ENCODE peak calls at places on chromosomes 13 and 19, in ten cellular contexts. F is heart right ventricle; P is endodermal cell; M is AG04450; C is breast epithelium; J is neural crest cell; N is MCF 10A; K is CD8-positive, alpha-beta T cell; Y is NB4; S is ascending aorta. H is an unnamed sample.

GRCh38 chr19:34253711-34254551 is 423 bp upstream of the GARRE1 start:
- DNase-seq in K (peak), J (peak), P (peak), C (peak), N (peak), S (peak), Y (peak), M (no peak), F (peak), H (no peak)

GRCh38 chr13:111011899-111012298 is 97.0 kb upstream of the ANKRD10 start:
- DNase-seq in C (no peak), F (no peak), Y (no peak), S (no peak), K (no peak), P (no peak), M (no peak), N (no peak), J (no peak), H (no peak)

GRCh38 chr13:110382229-110382628 is 75.1 kb downstream of the COL4A2 start:
- DNase-seq in S (no peak), K (no peak), F (no peak), M (no peak), N (peak), J (no peak), Y (no peak), C (no peak), P (no peak), H (no peak)

GRCh38 chr19:48480476-48481190 is 11.5 kb downstream of the CYTH2 start:
- DNase-seq in M (no peak), S (no peak), Y (peak), N (no peak), K (no peak), F (peak), P (no peak), C (no peak), J (no peak), H (no peak)

GRCh38 chr19:41774515-41774980 is 19.2 kb downstream of the CEACAM6 start:
- DNase-seq in P (no peak), F (no peak), N (peak), J (no peak), K (no peak), S (no peak), C (no peak), Y (no peak), M (no peak), H (no peak)

GRCh38 chr19:49403404-49404187 is 15.5 kb downstream of the KASH5 start:
- DNase-seq in P (peak), J (no peak), M (no peak), Y (no peak), K (no peak), F (no peak), S (no peak), N (peak), C (no peak), H (no peak)

GRCh38 chr19:48992571-48993174 is 436 bp downstream of the GYS1 start:
- DNase-seq in S (no peak), Y (no peak), M (no peak), K (no peak), P (no peak), N (no peak), C (no peak), J (peak), F (peak), H (no peak)

GRCh38 chr19:17450264-17451075 is 2.0 kb upstream of the TMEM221 start:
- DNase-seq in C (no peak), P (no peak), J (no peak), K (no peak), N (peak), S (no peak), M (no peak), F (no peak), Y (peak), H (peak)

GRCh38 chr13:42814868-42815267 is 33.5 kb downstream of the FAM216B start:
- DNase-seq in S (no peak), F (no peak), P (no peak), M (peak), Y (no peak), J (no peak), C (no peak), N (peak), K (no peak), H (no peak)

GRCh38 chr13:78589206-78589605 is 14.1 kb downstream of the POU4F1 start:
- DNase-seq in J (peak), F (no peak), Y (peak), C (no peak), S (no peak), N (peak), M (no peak), K (no peak), P (peak), H (peak)

GRCh38 chr19:58466760-58467589 is at the start of gene ZNF324:
- DNase-seq in C (peak), K (peak), M (peak), F (peak), P (peak), N (peak), Y (peak), J (peak), S (peak), H (peak)

GRCh38 chr19:58466089-58466759 is 656 bp upstream of the ZNF324 start:
- DNase-seq in J (no peak), P (no peak), M (no peak), F (no peak), Y (no peak), K (no peak), S (no peak), N (no peak), C (no peak), H (no peak)

GRCh38 chr19:58468216-58468839 is 1.4 kb downstream of the ZNF324 start:
- DNase-seq in K (no peak), S (no peak), F (no peak), C (no peak), J (no peak), M (no peak), P (no peak), N (no peak), Y (peak), H (no peak)

GRCh38 chr19:58471736-58472135 is 4.4 kb upstream of the ZNF446 start:
- DNase-seq in J (no peak), S (no peak), M (no peak), F (no peak), C (no peak), P (no peak), K (no peak), Y (no peak), N (no peak), H (no peak)

DNA sequence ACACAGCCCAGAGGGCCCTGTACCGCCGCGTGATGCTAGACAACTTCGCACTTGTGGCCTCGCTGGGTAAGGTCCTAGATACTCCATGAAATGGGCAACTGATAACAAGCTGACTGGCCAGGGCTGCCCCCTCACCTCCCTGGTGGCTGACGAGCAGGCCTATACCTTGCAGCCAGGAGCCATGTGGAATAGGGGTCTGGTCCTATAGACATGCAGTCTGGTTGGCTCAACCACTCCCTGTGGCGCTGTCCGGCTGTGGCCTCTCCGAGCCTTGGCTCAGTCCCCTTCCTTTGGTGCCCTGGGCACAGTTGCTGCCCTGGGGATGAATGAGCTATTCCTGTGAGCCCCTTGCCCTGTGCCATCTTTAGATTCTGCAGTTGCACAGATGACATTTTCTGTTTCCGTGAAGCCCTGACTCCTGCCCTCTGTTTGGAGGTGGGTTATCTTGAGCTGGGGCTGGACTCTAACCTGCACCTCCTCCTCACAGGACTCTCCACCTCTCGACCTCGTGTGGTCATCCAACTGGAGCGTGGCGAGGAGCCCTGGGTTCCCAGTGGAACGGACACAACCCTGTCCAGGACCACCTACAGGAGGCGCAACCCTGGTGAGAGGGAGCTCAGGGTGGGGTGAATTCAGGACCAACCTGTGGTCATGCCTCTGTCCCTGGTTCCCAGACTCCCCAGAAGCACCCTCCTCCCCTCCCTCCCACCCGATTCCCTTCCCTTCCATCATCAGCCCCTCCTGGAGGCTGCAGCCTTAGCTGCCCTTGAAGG is 2.5 kb downstream of the ZNF324 start:
- DNase-seq in N (no peak), F (no peak), Y (no peak), J (no peak), S (no peak), K (no peak), C (no peak), M (no peak), P (no peak), H (no peak)
- TF ChIP-seq CTCF in N (no peak), F (no peak), Y (no peak), J (no peak), S (no peak), K (no peak), C (no peak), M (no peak), P (no peak), H (no peak)

DNA sequence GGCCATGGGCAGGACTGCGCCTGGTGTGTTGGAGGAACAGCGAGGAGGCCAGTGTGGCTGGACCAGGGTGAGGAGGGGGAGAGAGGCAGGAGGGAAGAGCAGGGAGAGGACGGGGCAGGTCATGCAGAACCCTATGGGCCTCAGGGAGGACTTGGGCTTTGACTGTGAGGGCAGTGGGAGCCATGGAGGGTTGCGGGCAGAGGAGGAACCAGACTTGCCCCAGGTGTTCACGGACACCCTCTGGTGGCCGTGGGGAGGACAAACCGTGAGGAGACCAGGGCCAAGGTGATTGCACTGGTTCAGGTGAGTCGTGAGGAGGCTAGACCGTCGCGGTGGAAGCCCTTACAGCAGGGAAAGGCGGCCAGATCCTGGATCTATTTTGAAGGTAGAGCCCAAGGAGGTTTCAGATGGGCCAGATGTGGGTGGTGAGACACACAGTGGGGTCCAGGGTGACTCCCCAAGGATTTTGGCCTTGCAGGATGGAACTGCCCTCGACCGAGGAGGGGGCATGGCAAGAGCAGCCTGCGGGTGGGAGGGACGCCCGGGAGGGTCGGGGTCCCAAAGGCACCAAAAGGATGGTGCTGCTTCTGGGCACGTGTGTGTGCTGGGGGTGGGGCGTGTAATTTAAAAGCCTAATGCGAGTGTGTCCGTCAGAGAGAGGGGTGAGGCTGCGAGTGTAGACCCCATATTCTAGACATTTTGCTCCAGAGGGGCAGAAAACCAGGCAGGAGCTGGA is 2.7 kb upstream of the REXO1 start:
- DNase-seq in C (no peak), S (no peak), K (no peak), J (no peak), Y (no peak), N (no peak), F (no peak), P (peak), M (no peak), H (no peak)
- TF ChIP-seq CTCF in C (no peak), S (no peak), K (no peak), J (no peak), Y (no peak), N (peak), F (no peak), P (peak), M (peak), H (peak)

DNA sequence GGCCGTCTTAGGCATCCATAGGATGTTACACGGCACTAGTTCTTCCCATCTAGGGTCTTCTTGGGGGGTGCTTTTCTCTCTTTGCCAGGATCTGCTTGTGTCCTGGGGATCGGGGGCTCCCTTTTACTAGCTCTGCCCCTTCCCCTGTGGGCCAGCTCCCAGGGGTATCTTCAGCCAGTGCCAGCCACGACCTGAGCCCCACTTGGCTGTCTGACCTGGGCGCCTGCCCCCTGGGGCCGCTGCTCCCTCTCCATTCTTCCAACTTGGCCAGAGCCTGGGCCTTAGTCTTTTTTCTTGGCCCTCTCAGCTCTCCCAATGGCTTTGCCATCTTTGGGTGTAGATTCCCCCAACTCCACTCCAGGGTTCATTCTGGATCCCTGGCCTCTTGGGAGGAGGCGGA is 3.1 kb downstream of the PRKACA start:
- DNase-seq in Y (no peak), M (no peak), N (no peak), C (no peak), J (no peak), S (no peak), F (no peak), P (no peak), K (no peak), H (no peak)
- TF ChIP-seq CTCF in Y (no peak), M (no peak), N (no peak), C (no peak), J (no peak), S (no peak), F (no peak), P (no peak), K (no peak), H (no peak)

DNA sequence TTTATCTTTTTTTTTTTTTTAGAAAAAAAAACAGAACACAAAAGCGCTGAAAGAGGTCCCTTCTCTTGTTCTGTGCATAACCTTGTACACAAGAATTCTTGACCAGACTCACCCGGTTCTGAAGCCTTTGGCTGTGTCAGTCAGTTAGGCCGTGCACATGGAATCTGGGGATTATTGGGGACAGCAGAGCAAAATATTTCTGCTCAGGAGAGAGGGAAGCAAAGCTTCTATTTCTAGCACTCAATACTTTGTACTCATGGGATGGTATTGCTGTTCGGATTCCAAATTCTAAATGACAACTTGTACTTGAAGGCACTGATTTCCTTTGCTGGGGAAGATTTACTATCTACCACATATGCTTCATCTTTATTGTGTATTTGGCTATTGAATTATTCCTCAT is 272.7 kb downstream of the NHLRC3 start:
- DNase-seq in J (no peak), C (no peak), N (no peak), K (no peak), S (no peak), P (no peak), M (no peak), Y (no peak), F (no peak), H (no peak)
- TF ChIP-seq CTCF in J (no peak), C (no peak), N (no peak), K (no peak), S (no peak), P (no peak), M (no peak), Y (no peak), F (no peak), H (no peak)

GRCh38 chr19:50646074-50646807 is 3.0 kb upstream of the C19orf81 start:
- DNase-seq in P (no peak), Y (no peak), M (no peak), C (no peak), J (no peak), F (no peak), K (no peak), N (peak), S (no peak), H (no peak)

GRCh38 chr19:50649433-50650391 is at the start of gene C19orf81:
- DNase-seq in N (peak), Y (peak), S (no peak), M (no peak), J (no peak), K (no peak), F (no peak), P (peak), C (no peak), H (no peak)

GRCh38 chr19:50645107-50645506 is 4.1 kb upstream of the C19orf81 start:
- DNase-seq in P (no peak), J (no peak), M (no peak), Y (no peak), N (no peak), S (no peak), K (no peak), C (no peak), F (no peak), H (no peak)

GRCh38 chr19:50648659-50649058 is 586 bp upstream of the C19orf81 start:
- DNase-seq in Y (no peak), M (no peak), N (no peak), F (no peak), J (no peak), P (peak), C (no peak), S (no peak), K (no peak), H (no peak)

GRCh38 chr19:50647879-50648615 is 1.2 kb upstream of the C19orf81 start:
- DNase-seq in P (no peak), N (no peak), J (no peak), S (no peak), F (no peak), C (no peak), Y (no peak), K (no peak), M (no peak), H (no peak)
- TF ChIP-seq CTCF in P (no peak), N (no peak), J (no peak), S (no peak), F (no peak), C (no peak), Y (no peak), K (no peak), M (no peak), H (no peak)

DNA sequence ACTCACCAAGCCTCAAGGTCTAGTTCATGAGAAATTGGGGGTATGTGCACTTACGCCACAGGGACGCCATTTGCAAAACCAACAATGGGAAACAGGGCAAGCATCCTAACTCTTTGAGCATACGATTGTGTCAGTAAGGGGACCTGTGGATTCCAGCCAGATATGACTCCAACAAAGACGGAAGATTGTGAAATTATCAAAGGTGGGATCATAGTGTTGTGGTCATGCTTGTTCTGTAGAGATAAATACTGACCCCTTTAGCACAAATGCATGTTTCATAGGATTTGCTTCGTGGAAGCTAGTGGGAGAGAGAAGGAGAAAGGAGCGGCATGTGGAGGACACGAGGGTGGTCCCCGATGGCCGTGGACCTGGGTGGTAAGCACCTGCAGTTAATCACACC is 37.8 kb downstream of the GATAD2A start:
- DNase-seq in N (no peak), K (no peak), J (no peak), F (no peak), Y (no peak), C (no peak), P (no peak), S (no peak), M (no peak), H (no peak)
- TF ChIP-seq CTCF in N (no peak), K (no peak), J (no peak), F (no peak), Y (no peak), C (no peak), P (no peak), S (no peak), M (no peak), H (no peak)